ENCODE peak calls at places on chromosomes 6 and 20, in seven cellular contexts. B, L, O, S, H, T and K are unnamed samples.

GRCh38 chr20:25340380-25340779 is 50.3 kb downstream of the ABHD12 start:
- DNase-seq in B (no peak), L (no peak), O (no peak), S (no peak), H (no peak), T (no peak), K (no peak)

GRCh38 chr6:19838442-19839236 is 1.5 kb downstream of the ID4 start:
- DNase-seq in B (peak), L (no peak), O (peak), S (peak), H (peak), T (peak), K (no peak)

GRCh38 chr6:159833997-159834601 is 34.0 kb downstream of the PNLDC1 start:
- DNase-seq in B (no peak), L (no peak), O (no peak), S (no peak), H (no peak), T (no peak), K (no peak)

GRCh38 chr6:77707603-77708002 is 54.8 kb downstream of the MEI4 start:
- DNase-seq in B (no peak), L (no peak), O (no peak), S (no peak), H (no peak), T (no peak), K (no peak)

GRCh38 chr6:317452-318144 is 25.3 kb downstream of the DUSP22 start:
- DNase-seq in B (no peak), L (no peak), O (no peak), S (no peak), H (peak), T (no peak), K (no peak)

GRCh38 chr6:19803331-19804330 is 33.5 kb upstream of the ID4 start:
- DNase-seq in B (peak), L (no peak), O (peak), S (no peak), H (no peak), T (no peak), K (peak)

GRCh38 chr6:3320238-3320637 is 61.5 kb downstream of the PSMG4 start:
- DNase-seq in B (no peak), L (no peak), O (no peak), S (no peak), H (no peak), T (no peak), K (no peak)

GRCh38 chr6:31581511-31582229 is 554 bp downstream of the LTB start:
- DNase-seq in B (no peak), L (peak), O (peak), S (no peak), H (no peak), T (no peak), K (no peak)

GRCh38 chr20:402496-402885 is 5.6 kb upstream of the RBCK1 start:
- DNase-seq in B (no peak), L (no peak), O (no peak), S (no peak), H (peak), T (no peak), K (no peak)

GRCh38 chr6:73644941-73645591 is 8.7 kb downstream of the SLC17A5 start:
- DNase-seq in B (no peak), L (no peak), O (no peak), S (no peak), H (no peak), T (no peak), K (no peak)
- H3K4me3 ChIP-seq in B (peak), L (peak), O (peak), S (peak), H (peak), T (peak), K (peak)

GRCh38 chr6:143680157-143680556 is 2.4 kb downstream of the PHACTR2 start:
- DNase-seq in B (no peak), L (no peak), O (no peak), S (no peak), H (no peak), T (no peak), K (no peak)
- TF ChIP-seq CTCF in B (no peak), L (no peak), O (no peak), S (no peak), H (no peak), T (no peak), K (no peak)

GRCh38 chr6:128421788-128422187 is 98.6 kb downstream of the PTPRK start:
- DNase-seq in B (no peak), L (peak), O (no peak), S (no peak), H (no peak), T (no peak), K (no peak)

GRCh38 chr6:128422200-128422599 is 98.2 kb downstream of the PTPRK start:
- DNase-seq in B (no peak), L (no peak), O (no peak), S (no peak), H (no peak), T (no peak), K (no peak)

GRCh38 chr6:128425855-128426254 is 94.5 kb downstream of the PTPRK start:
- DNase-seq in B (no peak), L (no peak), O (no peak), S (no peak), H (no peak), T (no peak), K (no peak)

GRCh38 chr6:128427139-128427538 is 93.3 kb downstream of the PTPRK start:
- DNase-seq in B (no peak), L (no peak), O (no peak), S (no peak), H (no peak), T (no peak), K (no peak)

GRCh38 chr6:128422871-128423270 is 97.5 kb downstream of the PTPRK start:
- DNase-seq in B (no peak), L (no peak), O (no peak), S (no peak), H (no peak), T (no peak), K (no peak)
- H3K4me3 ChIP-seq in B (no peak), L (no peak), O (no peak), S (no peak), H (no peak), T (no peak), K (no peak)

DNA sequence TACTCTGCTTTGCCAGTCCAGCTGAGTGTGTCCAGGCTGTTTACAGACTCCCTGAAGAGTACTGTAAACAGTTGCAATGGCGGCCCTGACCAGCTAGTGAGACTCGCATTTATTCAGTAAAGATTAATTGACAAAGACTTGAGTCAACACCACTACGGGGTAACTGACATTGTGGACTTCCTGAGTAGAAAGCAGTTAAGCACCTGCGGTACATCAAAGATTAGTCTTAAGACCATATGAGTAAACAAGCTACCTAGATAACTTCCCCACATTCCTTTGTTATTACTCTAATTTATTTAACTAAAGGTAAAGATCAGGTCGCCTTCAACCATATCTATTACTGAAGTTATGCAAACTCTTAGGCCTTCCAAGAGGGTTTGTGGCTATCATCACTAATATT is 12.6 kb downstream of the VPS52 start:
- DNase-seq in B (no peak), L (no peak), O (no peak), S (no peak), H (no peak), T (no peak), K (no peak)
- TF ChIP-seq CTCF in B (no peak), L (no peak), O (no peak), S (no peak), H (no peak), T (no peak), K (no peak)

GRCh38 chr6:154246723-154247118 is 109.9 kb downstream of the IPCEF1 start:
- DNase-seq in B (no peak), L (no peak), O (no peak), S (no peak), H (no peak), T (no peak), K (no peak)

GRCh38 chr6:154243793-154244768 is 112.5 kb downstream of the IPCEF1 start:
- DNase-seq in B (no peak), L (peak), O (peak), S (no peak), H (no peak), T (no peak), K (no peak)

GRCh38 chr6:154247119-154247814 is 109.3 kb downstream of the IPCEF1 start:
- DNase-seq in B (no peak), L (no peak), O (peak), S (no peak), H (peak), T (no peak), K (no peak)

GRCh38 chr6:154242617-154243357 is 113.8 kb downstream of the IPCEF1 start:
- DNase-seq in B (no peak), L (no peak), O (no peak), S (no peak), H (no peak), T (no peak), K (no peak)

GRCh38 chr6:154245542-154245941 is 111.1 kb downstream of the IPCEF1 start:
- DNase-seq in B (no peak), L (no peak), O (no peak), S (no peak), H (no peak), T (no peak), K (no peak)
- H3K4me3 ChIP-seq in B (no peak), L (peak), O (no peak), S (no peak), H (no peak), T (no peak), K (no peak)

GRCh38 chr6:145755682-145756081 is 20.4 kb upstream of the EPM2A start:
- DNase-seq in B (no peak), L (no peak), O (no peak), S (no peak), H (no peak), T (no peak), K (no peak)

GRCh38 chr6:145758086-145758485 is 22.8 kb upstream of the EPM2A start:
- DNase-seq in B (peak), L (no peak), O (no peak), S (no peak), H (no peak), T (no peak), K (no peak)

GRCh38 chr6:145756170-145756662 is 20.9 kb upstream of the EPM2A start:
- DNase-seq in B (peak), L (no peak), O (peak), S (peak), H (no peak), T (no peak), K (peak)

GRCh38 chr6:145763742-145764141 is 28.4 kb upstream of the EPM2A start:
- DNase-seq in B (no peak), L (no peak), O (no peak), S (no peak), H (no peak), T (no peak), K (no peak)

GRCh38 chr6:145761584-145761983 is 26.3 kb upstream of the EPM2A start:
- DNase-seq in B (no peak), L (no peak), O (no peak), S (no peak), H (peak), T (no peak), K (no peak)
- TF ChIP-seq CTCF in B (peak), L (no peak), O (no peak), S (no peak), H (peak), T (no peak), K (no peak)

DNA sequence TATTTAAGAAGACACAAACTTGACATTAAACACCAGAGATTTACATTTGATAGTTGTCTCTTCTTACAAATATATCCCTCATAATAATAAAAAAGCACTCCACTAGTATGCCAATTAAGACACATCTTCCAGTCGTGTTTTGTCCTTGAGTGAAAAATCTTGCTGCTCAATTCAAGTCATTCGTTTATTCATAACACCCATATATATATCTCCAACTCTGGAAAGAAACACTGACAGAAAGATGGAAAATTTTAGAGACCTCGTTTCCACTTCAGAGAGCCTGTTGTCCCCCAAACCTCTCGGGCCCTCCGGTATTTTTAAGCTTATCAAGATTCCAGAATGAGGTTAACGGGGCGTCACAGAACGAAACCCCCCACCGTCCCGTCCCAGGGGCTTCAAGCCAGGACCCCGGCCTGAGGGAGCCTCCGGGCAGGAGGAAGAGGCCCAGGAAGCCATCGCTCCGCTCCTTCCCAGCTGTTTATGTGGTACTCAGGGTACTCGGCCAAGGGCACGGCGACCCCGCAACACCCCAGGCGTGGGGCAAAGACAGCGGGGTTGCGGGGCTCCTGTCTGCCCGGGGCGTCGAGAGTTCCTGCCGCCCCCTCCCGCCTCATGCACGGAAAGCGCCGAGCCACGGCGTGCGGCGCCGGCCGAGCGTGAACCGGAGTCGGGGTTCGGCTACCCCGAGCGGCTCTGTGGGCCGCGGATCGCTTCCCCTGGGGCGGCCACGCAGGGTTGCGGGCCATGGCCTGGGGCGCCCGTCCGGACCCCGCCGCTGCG is 635 bp upstream of the SNX9 start:
- DNase-seq in B (no peak), L (no peak), O (peak), S (no peak), H (no peak), T (peak), K (no peak)
- H3K4me3 ChIP-seq in B (peak), L (peak), O (peak), S (peak), H (no peak), T (peak), K (peak)

DNA sequence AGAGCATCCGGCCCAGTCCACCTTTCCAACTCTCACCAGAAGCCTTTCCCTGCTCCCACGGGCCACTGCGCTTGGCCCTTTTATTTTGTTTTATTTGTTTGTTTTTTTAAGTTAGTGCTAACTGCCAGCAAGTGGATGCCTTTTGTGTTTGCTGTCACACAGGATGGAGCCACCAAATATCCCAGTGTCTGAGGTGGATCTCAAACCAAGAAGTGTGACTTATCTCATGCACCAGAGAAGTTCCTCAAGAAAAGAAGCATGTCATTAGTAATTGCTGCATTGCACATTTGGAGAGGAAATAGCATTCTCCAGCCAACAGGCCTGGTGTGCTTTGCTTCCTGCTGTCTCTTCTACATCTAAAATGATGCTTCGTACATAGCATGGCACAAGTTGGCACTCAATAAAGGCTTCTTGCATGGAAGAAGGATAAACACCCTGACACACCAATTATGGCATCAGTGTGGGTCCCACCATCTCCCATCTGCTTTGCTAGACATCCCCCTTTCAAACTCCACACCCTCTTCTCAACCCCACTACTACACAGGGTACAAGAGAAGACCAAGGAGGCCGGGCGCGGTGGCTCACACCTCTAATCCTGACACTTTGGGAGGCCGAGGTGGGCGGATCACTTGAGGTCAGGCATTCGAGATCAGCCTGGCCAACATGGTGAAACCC is 1.9 kb upstream of the ATP9A start:
- DNase-seq in B (no peak), L (no peak), O (peak), S (no peak), H (no peak), T (no peak), K (no peak)
- TF ChIP-seq CTCF in B (no peak), L (no peak), O (no peak), S (no peak), H (no peak), T (no peak), K (no peak)